ENCODE peak calls at places on chromosomes 6 and 20, in five cellular contexts. T, P, E, W and D are unnamed samples.

GRCh38 chr20:54618412-54618811 is 143.0 kb downstream of the DOK5 start:
- DNase-seq in P (no peak), T (no peak), E (no peak), W (no peak), D (no peak)

GRCh38 chr6:128069180-128069579 is 168.3 kb upstream of the THEMIS start:
- DNase-seq in P (no peak), W (no peak), E (no peak), T (no peak), D (peak; percentile 62)

GRCh38 chr6:38220069-38220723 is 400.7 kb downstream of the ZFAND3 start:
- DNase-seq in T (peak; percentile 21), E (no peak), W (no peak), P (no peak), D (no peak)

GRCh38 chr20:24966317-24967012 is 17.4 kb downstream of the CST7 start:
- DNase-seq in E (no peak), W (no peak), P (no peak), T (no peak), D (no peak)

GRCh38 chr6:170058878-170059485 is 231.9 kb downstream of the DLL1 start:
- DNase-seq in T (no peak), E (no peak), W (no peak), P (no peak), D (no peak)

GRCh38 chr6:114121913-114122662 is 151.1 kb upstream of the HDAC2 start:
- DNase-seq in W (no peak), T (no peak), E (no peak), P (no peak), D (no peak)

GRCh38 chr20:17430515-17430914 is 100.7 kb downstream of the BFSP1 start:
- DNase-seq in W (no peak), E (no peak), T (no peak), P (no peak), D (no peak)

GRCh38 chr20:5085380-5085779 is 34.4 kb downstream of the PCNA start:
- DNase-seq in E (no peak), P (no peak), W (no peak), T (no peak), D (no peak)

GRCh38 chr6:87645080-87645479 is 55.1 kb downstream of the ORC3 start:
- DNase-seq in E (no peak), P (no peak), W (no peak), T (no peak), D (no peak)

GRCh38 chr6:12801141-12801540 is 84.6 kb downstream of the PHACTR1 start:
- DNase-seq in W (no peak), P (no peak), E (no peak), T (no peak), D (peak; percentile 14)

GRCh38 chr20:37257993-37258392 is 3.6 kb downstream of the GHRH start:
- DNase-seq in T (no peak), P (no peak), W (no peak), E (no peak), D (no peak)

GRCh38 chr6:107657755-107658461 is 166.2 kb downstream of the SCML4 start:
- DNase-seq in W (no peak), T (no peak), E (no peak), P (peak; percentile 52), D (peak; percentile 60)
- TF ChIP-seq CTCF in W (no peak), T (no peak), E (no peak), P (no peak), D (peak; percentile 46)

DNA sequence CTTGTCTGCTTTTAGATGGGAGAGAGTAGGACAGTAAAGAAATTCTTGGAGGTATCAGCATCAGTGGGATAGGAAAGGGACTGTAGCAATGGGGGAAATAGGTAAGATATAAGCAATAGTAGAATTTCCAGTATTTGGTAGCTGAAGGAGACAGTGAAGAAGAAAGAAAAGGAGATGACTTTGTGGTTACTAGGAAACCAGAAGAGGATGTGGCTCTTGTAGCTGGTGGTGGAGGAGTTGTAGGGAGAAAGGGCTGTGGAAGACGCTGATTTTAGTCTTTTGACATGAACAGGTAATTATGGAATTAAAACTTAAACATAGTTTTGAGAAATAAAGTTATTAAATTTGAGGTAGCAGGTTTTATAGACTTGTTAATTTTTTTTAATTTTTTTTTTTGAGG is 26.1 kb downstream of the SH3BGRL2 start:
- DNase-seq in E (no peak), P (no peak), T (no peak), W (no peak), D (no peak)
- H3K4me3 ChIP-seq in E (no peak overlapping the region), P (no peak overlapping the region), T (no peak overlapping the region), W (no peak overlapping the region), D (no peak overlapping the region)

DNA sequence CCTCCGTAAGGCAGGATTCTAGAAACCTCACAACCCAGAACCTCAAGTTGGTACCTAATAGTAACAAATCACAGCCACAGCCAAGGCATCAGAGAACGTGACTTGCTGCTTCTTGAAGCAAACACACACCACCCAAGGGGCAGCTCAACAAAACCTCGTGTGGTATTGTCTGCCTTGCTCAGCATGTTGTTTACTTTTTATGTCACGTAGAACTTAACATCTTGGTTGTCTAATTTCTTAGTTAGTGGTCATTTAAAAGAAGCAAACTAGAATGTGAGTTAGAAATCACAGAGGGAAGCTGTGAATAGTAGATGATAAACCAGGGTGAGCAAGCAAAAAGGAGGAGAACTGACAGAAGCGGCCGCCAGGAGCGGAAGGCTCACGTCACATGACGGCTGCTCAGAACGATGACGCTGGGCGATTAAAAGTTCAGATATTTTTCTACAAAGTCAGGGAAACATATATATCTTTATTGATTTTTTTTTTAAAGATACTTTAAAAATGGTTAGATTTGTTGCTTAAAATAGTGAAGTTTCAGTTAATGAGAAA is 51.5 kb upstream of the KIF25 start:
- DNase-seq in T (no peak), W (no peak), E (no peak), P (no peak), D (no peak)
- TF ChIP-seq CTCF in T (no peak), W (no peak), E (no peak), P (no peak), D (no peak)

GRCh38 chr6:110066091-110066490 is 88.0 kb downstream of the GPR6 start:
- DNase-seq in T (no peak), W (no peak), E (no peak), P (no peak), D (no peak)
- H3K4me3 ChIP-seq in T (no peak overlapping the region), W (no peak overlapping the region), E (no peak overlapping the region), P (no peak overlapping the region), D (no peak overlapping the region)

GRCh38 chr6:120405947-120406346 is 928.3 kb downstream of the TBC1D32 start:
- DNase-seq in T (no peak), W (no peak), P (no peak), E (peak; percentile 13), D (no peak)
- TF ChIP-seq CTCF in T (no peak), W (no peak), P (no peak), E (peak; percentile 52), D (no peak)

DNA sequence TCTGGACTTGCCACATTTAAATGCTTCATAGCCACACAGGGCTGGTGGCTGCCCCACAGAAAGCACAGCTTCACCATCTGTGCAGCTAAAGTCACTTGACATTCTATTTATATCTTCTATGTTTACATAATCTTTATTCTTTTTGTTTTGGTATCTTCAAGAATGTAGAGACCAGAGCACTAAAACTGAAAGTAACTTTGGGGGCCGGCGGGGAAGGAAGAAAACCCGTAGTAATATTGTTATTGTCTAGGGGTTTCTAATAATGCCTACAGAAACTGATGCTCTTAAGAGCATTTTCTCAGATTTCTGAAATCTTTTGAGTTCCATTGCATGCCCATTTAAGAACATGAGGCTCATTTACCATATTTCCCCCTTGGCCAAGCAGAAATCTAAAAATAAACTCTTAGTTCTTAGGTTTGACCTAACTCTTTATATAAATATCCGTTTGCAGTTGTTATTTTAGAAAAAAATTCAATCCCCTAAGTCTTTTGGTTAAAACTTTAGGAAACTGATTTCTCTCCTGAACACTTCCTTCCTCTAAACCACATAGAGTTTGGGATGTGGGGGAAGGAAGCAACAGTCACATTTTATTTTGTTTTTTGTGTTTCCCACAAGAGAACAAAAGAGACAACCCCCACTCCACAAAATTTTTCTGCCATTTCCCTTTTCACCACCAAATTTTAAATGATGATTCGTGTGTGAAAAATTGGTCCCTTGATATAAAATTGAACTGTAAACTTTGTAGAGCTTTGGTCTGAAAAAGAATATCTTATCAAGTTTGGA is 207.6 kb downstream of the OGFRL1 start:
- DNase-seq in P (no peak), T (no peak), W (no peak), E (no peak), D (peak; percentile 44)
- H3K4me3 ChIP-seq in P (no peak overlapping the region), T (no peak overlapping the region), W (no peak overlapping the region), E (no peak overlapping the region), D (no peak overlapping the region)

GRCh38 chr20:63233924-63234323 is 1.8 kb upstream of the BIRC7 start:
- DNase-seq in W (no peak), P (no peak), T (no peak), E (no peak), D (no peak)

GRCh38 chr20:63228786-63229185 is 6.9 kb upstream of the BIRC7 start:
- DNase-seq in P (no peak), W (no peak), E (no peak), T (no peak), D (no peak)

GRCh38 chr20:63232235-63233060 is 3.3 kb upstream of the BIRC7 start:
- DNase-seq in T (no peak), E (peak; percentile 72), P (no peak), W (no peak), D (peak; percentile 75)

GRCh38 chr20:63233061-63233344 is 2.7 kb upstream of the BIRC7 start:
- DNase-seq in T (no peak), E (no peak), P (no peak), W (no peak), D (no peak)

DNA sequence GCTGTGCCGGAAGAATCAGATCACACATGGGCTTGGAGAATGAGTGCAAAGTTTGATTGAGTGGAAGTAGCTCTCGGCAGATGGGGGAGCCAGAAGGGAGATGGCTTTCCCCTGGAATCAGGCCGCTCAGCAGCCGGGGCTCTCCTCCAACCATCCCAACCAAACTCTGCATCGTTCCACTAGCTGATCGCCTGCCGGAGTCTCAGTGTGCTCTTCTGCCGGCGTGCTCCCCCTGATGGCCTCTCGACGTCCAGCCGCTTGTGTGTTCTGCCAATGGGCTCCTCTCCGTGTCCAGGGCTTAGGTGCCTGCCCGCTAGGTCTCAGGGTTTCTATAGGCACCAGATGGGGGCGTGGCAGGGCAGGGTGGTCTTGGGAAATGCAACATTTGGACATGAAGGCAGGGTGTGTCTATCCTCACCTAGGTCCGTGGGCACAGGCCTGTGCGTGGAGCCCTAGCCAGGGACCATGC is 4.9 kb upstream of the BIRC7 start:
- DNase-seq in T (peak; percentile 40), W (peak; percentile 62), E (no peak), P (no peak), D (peak; percentile 67)
- TF ChIP-seq CTCF in T (peak; percentile 65), W (peak; percentile 38), E (no peak), P (no peak), D (peak; percentile 78)

GRCh38 chr6:139882234-139882633 is 507.8 kb upstream of the CITED2 start:
- DNase-seq in T (no peak), E (no peak), W (no peak), P (no peak), D (peak; percentile 45)
- H3K4me3 ChIP-seq in T (no peak overlapping the region), E (no peak overlapping the region), W (no peak overlapping the region), P (no peak overlapping the region), D (no peak overlapping the region)

GRCh38 chr6:3887150-3887700 is 38.1 kb downstream of the FAM50B start:
- DNase-seq in P (no peak), W (peak; percentile 86), T (no peak), E (no peak), D (peak; percentile 66)
- TF ChIP-seq CTCF in P (no peak), W (peak; percentile 56), T (peak; percentile 77), E (peak; percentile 26), D (peak; percentile 54)